ENCODE peak calls at places on chromosomes 12 and 14, in seven cellular contexts. A is H4, P is adrenal gland, I is GM04504, T is left kidney, Z is A549, R is midbrain. Q is an unnamed sample.

GRCh38 chr14:75220097-75220496 is 43.7 kb upstream of the TMED10 start:
- DNase-seq in A (no peak), P (no peak), I (no peak), T (no peak), Z (no peak), R (no peak), Q (no peak)

GRCh38 chr12:2877959-2878732 is 1.1 kb downstream of the RHNO1 start:
- DNase-seq in A (no peak), P (no peak), I (no peak), T (peak), Z (no peak), R (peak), Q (no peak)

GRCh38 chr14:98897605-98898309 is 374.2 kb downstream of the BCL11B start:
- DNase-seq in A (no peak), P (no peak), I (no peak), T (no peak), Z (no peak), R (no peak), Q (no peak)

GRCh38 chr12:21988619-21989018 is 47.4 kb upstream of the ABCC9 start:
- DNase-seq in A (no peak), P (no peak), I (no peak), T (no peak), Z (no peak), R (no peak), Q (no peak)

GRCh38 chr12:57101892-57102695 is 9.1 kb downstream of the STAT6 start:
- DNase-seq in A (no peak), P (no peak), I (no peak), T (no peak), Z (peak), R (no peak), Q (no peak)

GRCh38 chr14:75279739-75280447 is 1.3 kb downstream of the FOS start:
- DNase-seq in A (no peak), P (peak), I (peak), T (peak), Z (no peak), R (peak), Q (no peak)

GRCh38 chr12:112261559-112261958 is 120.7 kb downstream of the HECTD4 start:
- DNase-seq in A (no peak), P (no peak), I (no peak), T (peak), Z (peak), R (peak), Q (no peak)

GRCh38 chr12:105324704-105325103 is 5.8 kb upstream of the C12orf75 start:
- DNase-seq in A (no peak), P (no peak), I (no peak), T (peak), Z (no peak), R (no peak), Q (no peak)

GRCh38 chr12:40907115-40907521 is 214.9 kb downstream of the CNTN1 start:
- DNase-seq in A (peak), P (no peak), I (no peak), T (no peak), Z (peak), R (no peak), Q (no peak)

GRCh38 chr14:80805136-80805535 is 136.4 kb downstream of the CEP128 start:
- DNase-seq in A (no peak), P (no peak), I (no peak), T (no peak), Z (no peak), R (no peak), Q (no peak)

GRCh38 chr12:126768517-126768916 is 1498.5 kb upstream of the TMEM132C start:
- DNase-seq in A (no peak), P (no peak), I (no peak), T (no peak), Z (no peak), R (no peak), Q (no peak)

GRCh38 chr12:57521475-57522018 is 1.1 kb upstream of the MBD6 start:
- DNase-seq in A (no peak), P (peak), I (no peak), T (peak), Z (peak), R (peak), Q (no peak)

GRCh38 chr12:15534322-15534721 is 212.0 kb downstream of the PTPRO start:
- DNase-seq in A (peak), P (no peak), I (no peak), T (no peak), Z (no peak), R (peak), Q (no peak)

GRCh38 chr14:77763316-77763715 is 2.4 kb upstream of the SNW1 start:
- DNase-seq in A (no peak), P (no peak), I (no peak), T (no peak), Z (no peak), R (no peak), Q (no peak)

GRCh38 chr14:60532442-60532841 is 23.5 kb downstream of the SIX6 start:
- DNase-seq in A (no peak), P (no peak), I (no peak), T (no peak), Z (no peak), R (no peak), Q (no peak)

GRCh38 chr14:64725360-64725815 is 21.2 kb downstream of the PLEKHG3 start:
- DNase-seq in A (no peak), P (no peak), I (no peak), T (no peak), Z (no peak), R (no peak), Q (no peak)

GRCh38 chr12:65845751-65846537 is 21.7 kb downstream of the HMGA2 start:
- DNase-seq in A (no peak), P (no peak), I (no peak), T (peak), Z (no peak), R (no peak), Q (peak)

GRCh38 chr14:82642425-82642824 is 1108.8 kb upstream of the SEL1L start:
- DNase-seq in A (peak), P (no peak), I (no peak), T (peak), Z (peak), R (no peak), Q (no peak)